ENCODE peak calls at places on chromosome 4, in five cellular contexts. G, Y, W, A and B are unnamed samples.
A peak's percentile ranks its signal among the peaks of the same experiment; 100 is the strongest.

GRCh38 chr4:139691-140090 is 15.4 kb downstream of the ZNF718 start:
- DNase-seq in A (no peak), Y (no peak), G (no peak), W (no peak), B (no peak)

GRCh38 chr4:76447326-76447954 is 12.4 kb downstream of the SHROOM3 start:
- DNase-seq in A (no peak), W (no peak), G (peak; percentile 20), Y (no peak), B (peak; percentile 43)

GRCh38 chr4:76251448-76252270 is at the start of gene FAM47E:
- DNase-seq in W (peak; percentile 98), G (peak; percentile 6), A (peak; percentile 77), Y (peak; percentile 96), B (peak; percentile 50)

GRCh38 chr4:107988763-107989035 is 990 bp upstream of the HADH start:
- DNase-seq in A (no peak), W (no peak), Y (no peak), G (no peak), B (no peak)

GRCh38 chr4:59091376-59092142 is 1981.4 kb upstream of the IGFBP7 start:
- DNase-seq in G (no peak), A (no peak), W (peak; percentile 45), Y (peak; percentile 48), B (no peak)

GRCh38 chr4:8291701-8292387 is 22.3 kb downstream of the HTRA3 start:
- DNase-seq in A (no peak), Y (no peak), W (no peak), G (no peak), B (no peak)

GRCh38 chr4:73730292-73730691 is 10.1 kb upstream of the CXCL8 start:
- DNase-seq in A (no peak), W (no peak), G (no peak), Y (no peak), B (peak; percentile 76)

GRCh38 chr4:76572224-76572623 is 137.2 kb downstream of the SHROOM3 start:
- DNase-seq in A (no peak), W (no peak), Y (no peak), G (no peak), B (no peak)

GRCh38 chr4:26233350-26233749 is 87.5 kb upstream of the RBPJ start:
- DNase-seq in A (no peak), G (no peak), W (no peak), Y (no peak), B (no peak)

GRCh38 chr4:60724623-60725022 is 475.5 kb upstream of the ADGRL3 start:
- DNase-seq in G (peak; percentile 95), Y (no peak), W (no peak), A (no peak), B (peak; percentile 82)

GRCh38 chr4:156575430-156576073 is 396.0 kb downstream of the PDGFC start:
- DNase-seq in W (peak; percentile 60), A (no peak), G (no peak), Y (peak; percentile 52), B (no peak)

GRCh38 chr4:123346330-123346940 is 50.2 kb upstream of the SPRY1 start:
- DNase-seq in W (no peak), Y (no peak), A (no peak), G (no peak), B (no peak)

GRCh38 chr4:3179126-3179706 is 69.7 kb upstream of the MSANTD1 start:
- DNase-seq in Y (no peak), G (peak; percentile 41), W (no peak), A (no peak), B (peak; percentile 26)

GRCh38 chr4:20305976-20306375 is 54.3 kb downstream of the SLIT2 start:
- DNase-seq in W (no peak), Y (no peak), G (peak; percentile 59), A (no peak), B (peak; percentile 23)

GRCh38 chr4:95363579-95363965 is 185.2 kb downstream of the UNC5C start:
- DNase-seq in A (no peak), Y (no peak), W (no peak), G (no peak), B (no peak)

GRCh38 chr4:113961322-113961698 is 18.1 kb downstream of the ARSJ start:
- DNase-seq in Y (no peak), A (no peak), W (no peak), G (peak; percentile 84), B (peak; percentile 60)

GRCh38 chr4:84451546-84451945 is 47.5 kb downstream of the NKX6-1 start:
- DNase-seq in W (no peak), A (no peak), Y (no peak), G (no peak), B (peak; percentile 2)

GRCh38 chr4:100189820-100190642 is at the start of gene DDIT4L:
- DNase-seq in G (peak; percentile 37), A (peak; percentile 44), Y (peak; percentile 84), W (peak; percentile 78), B (peak; percentile 56)

GRCh38 chr4:137601924-137602323 is 69.6 kb upstream of the PCDH18 start:
- DNase-seq in W (no peak), Y (no peak), G (peak; percentile 28), A (no peak), B (peak; percentile 35)

GRCh38 chr4:77797239-77797638 is 21.9 kb downstream of the CNOT6L start:
- DNase-seq in G (no peak), W (no peak), Y (no peak), A (no peak), B (no peak)

GRCh38 chr4:123870283-123870876 is 473.8 kb downstream of the SPRY1 start:
- DNase-seq in W (no peak), G (no peak), A (no peak), Y (no peak), B (no peak)

DNA sequence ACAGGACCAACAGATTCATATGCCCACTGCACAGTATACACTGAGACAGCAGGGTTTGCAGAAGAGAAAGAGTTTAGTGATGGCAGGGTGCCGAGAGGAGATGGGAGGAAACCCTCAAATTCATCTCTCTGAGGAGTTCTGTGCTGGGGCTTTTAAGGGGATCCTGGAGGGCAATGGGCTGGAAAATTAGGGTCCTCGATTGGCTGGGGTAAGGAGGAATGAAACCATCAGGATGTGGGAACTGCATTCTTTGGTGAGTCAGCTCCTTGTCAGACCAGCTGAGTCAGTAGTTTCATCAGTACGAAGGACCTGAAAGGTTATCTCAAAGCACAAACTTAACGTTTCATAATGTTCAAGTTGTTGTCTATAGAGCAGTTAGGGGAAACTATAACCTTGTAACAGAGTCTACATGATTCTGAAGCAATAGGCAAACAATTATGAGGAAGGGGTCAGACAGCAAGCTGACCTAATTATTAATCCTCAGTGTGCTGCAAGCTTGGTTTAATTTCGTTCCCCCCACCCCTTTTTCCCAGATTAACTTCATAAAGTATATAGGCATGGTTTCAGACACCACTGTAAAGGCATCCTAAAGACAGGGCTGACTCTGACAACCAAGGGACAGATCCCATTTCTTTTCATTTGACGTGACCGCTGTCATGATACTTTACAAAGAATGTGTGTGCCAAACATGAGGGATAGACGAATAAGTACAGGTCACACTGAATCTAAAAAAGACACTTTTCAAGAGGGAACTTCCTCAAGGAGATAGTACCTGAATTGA is 1.5 kb upstream of the MSMO1 start:
- DNase-seq in G (peak; percentile 93), W (peak; percentile 49), A (no peak), Y (no peak), B (peak; percentile 76)
- H2BK15ac ChIP-seq in G (peak overlapping the region; percentile 90), W (no peak overlapping the region), A (peak overlapping the region; percentile 38), Y (no peak overlapping the region), B (peak overlapping the region; percentile 6)

DNA sequence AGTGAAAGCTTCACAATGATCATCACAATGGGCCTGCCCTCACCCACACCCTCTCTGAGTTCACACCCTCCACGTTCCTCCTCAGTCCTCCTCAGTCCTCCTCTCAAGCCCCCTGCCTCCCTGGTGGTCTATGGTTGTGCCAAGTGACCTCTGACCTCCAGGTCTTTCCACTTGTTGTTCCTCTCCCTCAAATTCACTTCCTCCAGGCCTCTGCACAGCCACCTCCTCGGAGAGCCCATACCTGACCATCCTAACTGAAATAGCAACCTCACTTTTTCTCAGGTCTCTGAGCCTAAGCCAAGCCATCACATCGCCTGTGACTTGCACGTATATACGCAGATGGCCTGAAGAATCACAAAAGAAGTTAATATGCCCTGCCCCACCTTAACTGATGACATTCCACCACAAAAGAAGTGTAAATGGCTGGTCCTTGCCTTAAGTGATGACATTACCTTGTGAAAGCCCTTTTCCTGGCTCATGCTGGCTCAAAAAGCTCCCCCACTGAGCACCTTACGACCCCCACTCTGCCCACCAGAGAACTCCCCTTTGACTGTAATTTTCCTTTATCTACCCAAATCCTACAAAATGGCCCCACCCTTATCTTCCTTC is 293.4 kb upstream of the TENM3 start:
- DNase-seq in G (no peak), Y (peak; percentile 85), A (no peak), W (peak; percentile 75), B (no peak)
- H2AK5ac ChIP-seq in G (peak overlapping the region; percentile 14), Y (peak overlapping the region; percentile 5), A (no peak overlapping the region), W (peak overlapping the region; percentile 99), B (no peak overlapping the region)

GRCh38 chr4:87916636-87917035 is 58.9 kb upstream of the SPP1 start:
- DNase-seq in A (no peak), W (no peak), G (no peak), Y (no peak), B (peak; percentile 35)

GRCh38 chr4:87915621-87916020 is 59.9 kb upstream of the SPP1 start:
- DNase-seq in Y (no peak), W (no peak), G (no peak), A (no peak), B (no peak)

GRCh38 chr4:87919951-87920350 is 55.6 kb upstream of the SPP1 start:
- DNase-seq in A (no peak), W (no peak), Y (no peak), G (no peak), B (no peak)

GRCh38 chr4:87920478-87920877 is 55.0 kb upstream of the SPP1 start:
- DNase-seq in G (no peak), A (no peak), Y (no peak), W (no peak), B (no peak)

DNA sequence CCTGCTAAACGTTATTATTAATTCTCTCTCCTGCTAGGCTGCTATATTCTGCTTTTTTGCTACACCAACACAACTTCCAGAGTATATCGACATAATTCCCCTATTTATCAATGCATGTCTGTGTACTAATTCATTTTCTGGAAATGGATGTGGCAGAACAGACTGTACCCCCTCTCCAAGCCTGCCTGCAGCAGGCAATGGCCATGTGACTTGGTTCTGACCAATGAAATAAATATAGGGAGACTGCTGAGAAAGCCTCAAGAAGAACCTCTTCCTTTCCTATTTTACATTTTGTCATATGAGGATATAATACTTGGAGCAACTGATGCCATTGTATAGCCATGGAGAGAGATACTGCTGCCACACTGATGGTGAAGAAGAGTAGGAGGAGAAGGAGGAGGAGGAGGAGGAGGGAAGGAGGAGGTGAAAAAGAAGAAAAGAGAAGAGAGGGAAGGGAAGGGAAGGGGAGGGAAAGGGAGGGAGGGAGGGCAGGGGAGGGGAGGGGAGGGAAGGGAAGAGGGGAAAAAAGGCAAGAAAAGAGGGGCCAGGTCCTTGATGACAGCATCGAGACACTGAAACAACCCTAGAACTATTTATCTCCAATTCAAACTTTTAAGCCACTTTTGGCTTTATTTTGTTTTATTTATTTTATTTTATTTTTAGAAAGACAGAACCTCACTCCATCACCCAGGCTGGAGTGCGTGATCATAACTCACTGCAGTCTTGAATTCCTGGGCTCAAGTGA is 57.0 kb upstream of the SPP1 start:
- DNase-seq in A (no peak), Y (no peak), W (no peak), G (no peak), B (no peak)
- H2BK15ac ChIP-seq in A (no peak overlapping the region), Y (no peak overlapping the region), W (no peak overlapping the region), G (no peak overlapping the region), B (no peak overlapping the region)

DNA sequence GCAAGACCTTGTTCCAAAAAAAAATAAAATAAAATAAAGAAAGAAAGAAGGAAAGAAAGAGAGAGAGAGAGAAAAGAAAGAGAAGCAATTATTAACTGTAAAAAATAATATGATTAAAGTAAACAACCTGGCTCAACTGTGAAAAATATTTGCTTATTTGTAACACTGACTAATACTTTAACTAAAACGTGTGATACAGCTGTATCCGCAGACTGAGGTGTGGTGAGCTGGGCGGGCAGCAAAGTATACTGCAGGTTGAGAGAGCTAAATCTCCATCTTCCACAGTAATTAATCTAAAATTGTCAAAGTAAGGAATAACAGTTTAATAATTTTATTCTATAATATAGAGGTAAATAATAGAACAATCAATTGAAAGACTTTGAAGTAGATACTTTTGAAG is 145.5 kb upstream of the FAM241A start:
- DNase-seq in G (no peak), A (no peak), W (no peak), Y (no peak), B (no peak)
- H2AK5ac ChIP-seq in G (no peak overlapping the region), A (no peak overlapping the region), W (no peak overlapping the region), Y (no peak overlapping the region), B (no peak overlapping the region)